ENCODE peak calls at places on chromosomes 6 and 20, in five cellular contexts. M is type B pancreatic cell, F is dorsolateral prefrontal cortex, B is endothelial cell of umbilical vein, R is BE2C. N is an unnamed sample.

GRCh38 chr20:2206957-2207769 is 88.6 kb upstream of the TGM3 start:
- DNase-seq in M (peak; percentile 85), F (peak; percentile 45), B (peak; percentile 53), R (peak; percentile 69), N (peak; percentile 92)

GRCh38 chr6:32854376-32855178 is 585 bp downstream of the PSMB9 start:
- DNase-seq in M (no peak), F (peak; percentile 36), B (no peak), R (no peak), N (no peak)

GRCh38 chr6:17905611-17906592 is 81.5 kb downstream of the KIF13A start:
- DNase-seq in M (no peak), F (no peak), B (no peak), R (no peak), N (no peak)

GRCh38 chr6:8193541-8193940 is 91.2 kb upstream of the EEF1E1 start:
- DNase-seq in M (no peak), F (no peak), B (no peak), R (no peak), N (no peak)

GRCh38 chr20:46995561-46996142 is 101.0 kb downstream of the EYA2 start:
- DNase-seq in M (no peak), F (no peak), B (no peak), R (no peak), N (peak; percentile 73)

GRCh38 chr6:107729098-107729497 is 95.0 kb downstream of the SCML4 start:
- DNase-seq in M (no peak), F (no peak), B (no peak), R (no peak), N (no peak)

GRCh38 chr20:45783656-45784294 is 7.9 kb downstream of the WFDC3 start:
- DNase-seq in M (no peak), F (peak; percentile 32), B (no peak), R (no peak), N (no peak)

GRCh38 chr6:47188588-47189021 is 121.1 kb downstream of the TNFRSF21 start:
- DNase-seq in M (no peak), F (no peak), B (peak; percentile 29), R (no peak), N (no peak)

GRCh38 chr6:293185-294174 is 1.2 kb downstream of the DUSP22 start:
- DNase-seq in M (peak; percentile 68), F (no peak), B (no peak), R (no peak), N (no peak)

GRCh38 chr20:36462440-36463211 is 78.7 kb upstream of the MYL9 start:
- DNase-seq in M (no peak), F (no peak), B (peak; percentile 70), R (peak; percentile 30), N (peak; percentile 41)

GRCh38 chr20:4896971-4897497 is 104.3 kb downstream of the SLC23A2 start:
- DNase-seq in M (no peak), F (no peak), B (no peak), R (no peak), N (peak; percentile 36)

GRCh38 chr6:114085206-114085605 is 114.3 kb upstream of the HDAC2 start:
- DNase-seq in M (no peak), F (no peak), B (no peak), R (no peak), N (no peak)

GRCh38 chr20:44780226-44780625 is 30.1 kb downstream of the RIMS4 start:
- DNase-seq in M (no peak), F (no peak), B (peak; percentile 49), R (no peak), N (no peak)

GRCh38 chr6:100269189-100269588 is 195.5 kb downstream of the SIM1 start:
- DNase-seq in M (no peak), F (no peak), B (peak; percentile 81), R (no peak), N (no peak)

GRCh38 chr6:109892451-109893435 is 85.4 kb upstream of the GPR6 start:
- DNase-seq in M (no peak), F (no peak), B (no peak), R (no peak), N (no peak)

GRCh38 chr6:163630991-163631390 is 216.5 kb downstream of the QKI start:
- DNase-seq in M (no peak), F (no peak), B (no peak), R (no peak), N (no peak)

GRCh38 chr20:36214684-36215256 is 21.5 kb upstream of the AAR2 start:
- DNase-seq in M (no peak), F (no peak), B (peak; percentile 19), R (no peak), N (no peak)

GRCh38 chr20:2118783-2119182 is 17.2 kb downstream of the STK35 start:
- DNase-seq in M (no peak), F (no peak), B (no peak), R (no peak), N (no peak)

GRCh38 chr6:155882527-155883333 is 427.1 kb upstream of the NOX3 start:
- DNase-seq in M (no peak), F (no peak), B (peak; percentile 60), R (no peak), N (no peak)

GRCh38 chr20:37630161-37630560 is 63.7 kb upstream of the CTNNBL1 start:
- DNase-seq in M (no peak), F (no peak), B (no peak), R (peak; percentile 89), N (no peak)

GRCh38 chr6:90097357-90097756 is 199.3 kb downstream of the BACH2 start:
- DNase-seq in M (no peak), F (no peak), B (no peak), R (no peak), N (no peak)

GRCh38 chr6:73207221-73207837 is 18.0 kb downstream of the KHDC1L start:
- DNase-seq in M (no peak), F (no peak), B (no peak), R (no peak), N (no peak)

GRCh38 chr20:21026951-21027350 is 79.2 kb downstream of the LINC00237 start:
- DNase-seq in M (no peak), F (no peak), B (no peak), R (no peak), N (no peak)

GRCh38 chr6:150301871-150302800 is 66.7 kb upstream of the IYD start:
- DNase-seq in M (no peak), F (no peak), B (peak; percentile 29), R (no peak), N (no peak)

GRCh38 chr6:157406666-157407065 is 25.7 kb downstream of the ZDHHC14 start:
- DNase-seq in M (no peak), F (no peak), B (no peak), R (no peak), N (no peak)

GRCh38 chr6:73028893-73029450 is 196.3 kb downstream of the KHDC1L start:
- DNase-seq in M (no peak), F (no peak), B (no peak), R (no peak), N (no peak)

GRCh38 chr6:150720774-150721233 is 121.1 kb downstream of the PLEKHG1 start:
- DNase-seq in M (no peak), F (no peak), B (no peak), R (no peak), N (no peak)

GRCh38 chr6:134517145-134517658 is 199.3 kb upstream of the SGK1 start:
- DNase-seq in M (no peak), F (no peak), B (peak; percentile 75), R (peak; percentile 63), N (peak; percentile 36)

GRCh38 chr20:32168184-32168910 is 39.2 kb downstream of the PLAGL2 start:
- DNase-seq in M (no peak), F (no peak), B (peak; percentile 30), R (no peak), N (no peak)

GRCh38 chr6:140441256-140441655 is 1066.8 kb upstream of the CITED2 start:
- DNase-seq in M (no peak), F (peak; percentile 47), B (peak; percentile 57), R (peak; percentile 50), N (peak; percentile 37)
- TF ChIP-seq CTCF in M (peak; percentile 69), F (peak; percentile 28), B (peak; percentile 27), R (peak; percentile 53), N (no peak)

GRCh38 chr6:138107078-138107751 is at the start of gene PERP:
- DNase-seq in M (peak; percentile 75), F (no peak), B (peak; percentile 45), R (peak; percentile 33), N (peak; percentile 77)
- TF ChIP-seq CTCF in M (peak; percentile 22), F (no peak), B (no peak), R (no peak), N (no peak)

GRCh38 chr6:4480788-4481725 is 295.1 kb upstream of the CDYL start:
- DNase-seq in M (no peak), F (no peak), B (no peak), R (no peak), N (no peak)
- TF ChIP-seq CTCF in M (no peak), F (no peak), B (no peak), R (no peak), N (no peak)

GRCh38 chr6:169652896-169653295 is 48.9 kb downstream of the WDR27 start:
- DNase-seq in M (no peak), F (no peak), B (no peak), R (no peak), N (no peak)

GRCh38 chr6:169653691-169654090 is 48.1 kb downstream of the WDR27 start:
- DNase-seq in M (no peak), F (no peak), B (no peak), R (no peak), N (no peak)

GRCh38 chr6:169651498-169651897 is 50.3 kb downstream of the WDR27 start:
- DNase-seq in M (peak; percentile 27), F (no peak), B (no peak), R (no peak), N (no peak)

GRCh38 chr6:169656626-169657610 is 44.9 kb downstream of the WDR27 start:
- DNase-seq in M (no peak), F (no peak), B (no peak), R (no peak), N (no peak)

DNA sequence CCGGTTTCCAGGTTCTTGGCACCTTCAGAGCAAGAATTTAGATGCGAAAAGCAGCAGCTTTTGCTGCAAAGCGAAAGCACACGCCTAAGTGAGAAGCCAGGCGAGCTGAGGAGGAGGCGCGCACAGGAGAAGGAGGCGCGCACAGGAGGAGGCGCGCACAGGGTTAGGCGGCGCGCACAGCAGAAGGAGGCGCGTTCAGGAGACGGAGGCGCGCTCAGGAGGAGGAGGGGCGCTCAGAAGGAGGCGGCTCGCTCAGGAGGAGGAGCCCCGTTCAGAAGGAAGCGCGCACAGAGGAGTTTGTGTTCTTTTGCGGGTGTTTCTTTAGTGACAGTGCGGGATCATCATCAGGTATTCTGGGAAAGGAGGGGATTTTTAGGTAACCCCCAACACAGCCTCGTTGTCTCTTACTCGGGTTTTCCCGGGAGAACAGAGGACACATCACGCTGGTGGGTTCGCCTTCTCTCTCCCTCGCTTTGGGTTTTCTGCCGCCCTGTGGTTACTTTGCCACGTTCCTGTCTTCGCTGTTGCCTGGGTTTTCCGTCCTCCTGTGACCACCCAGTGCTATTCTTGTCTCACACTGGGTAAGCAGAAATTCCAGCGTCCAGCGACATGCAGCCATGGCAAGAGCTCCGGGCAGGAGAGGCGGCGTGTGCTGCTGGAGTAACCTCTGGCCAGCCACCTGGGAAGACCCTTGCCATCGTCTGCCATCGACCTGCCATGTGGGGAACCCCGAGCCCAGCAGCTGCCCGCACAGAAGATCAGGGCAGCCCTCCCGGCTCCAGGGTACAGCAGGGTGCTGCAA is 47.0 kb downstream of the WDR27 start:
- DNase-seq in M (no peak), F (peak; percentile 39), B (peak; percentile 83), R (peak; percentile 38), N (peak; percentile 42)
- TF ChIP-seq CTCF in M (peak; percentile 32), F (peak; percentile 5), B (no peak), R (peak; percentile 27), N (no peak)